ENCODE peak calls at places on chromosome 16, in six cellular contexts. One of them, this sample, is unnamed.

GRCh38 chr16:56425439-56425832 is at the start of gene AMFR:
- DNase-seq in skeletal muscle cell: peak
- DNase-seq in NCI-H2081: no peak
- DNase-seq in left ventricle myocardium inferior: peak
- DNase-seq in activated T-helper 2 cell treated with anti-CD3 and anti-CD28 coated beads, Interferon-gamma antibody, Interleukin-2, Interleukin-4, amounts not matched to agents 10 μg/mL and 5 μg/mL and 100 μg/mL, durations not matched to agents 14 hours and 24 hours and 36 hours: peak
- DNase-seq in H54: peak
- DNase-seq in this sample: peak

GRCh38 chr16:21163576-21163975 is 5.1 kb downstream of the LDAF1 start:
- DNase-seq in H54: no peak
- DNase-seq in activated T-helper 2 cell treated with anti-CD3 and anti-CD28 coated beads, Interferon-gamma antibody, Interleukin-2, Interleukin-4, amounts not matched to agents 10 μg/mL and 5 μg/mL and 100 μg/mL, durations not matched to agents 14 hours and 24 hours and 36 hours: no peak
- DNase-seq in left ventricle myocardium inferior: no peak
- DNase-seq in NCI-H2081: no peak
- DNase-seq in skeletal muscle cell: no peak
- DNase-seq in this sample: no peak

GRCh38 chr16:22220714-22221113 is 14.6 kb downstream of the EEF2K start:
- DNase-seq in H54: no peak
- DNase-seq in skeletal muscle cell: no peak
- DNase-seq in left ventricle myocardium inferior: peak
- DNase-seq in NCI-H2081: no peak
- DNase-seq in activated T-helper 2 cell treated with anti-CD3 and anti-CD28 coated beads, Interferon-gamma antibody, Interleukin-2, Interleukin-4, amounts not matched to agents 10 μg/mL and 5 μg/mL and 100 μg/mL, durations not matched to agents 14 hours and 24 hours and 36 hours: no peak
- DNase-seq in this sample: no peak

GRCh38 chr16:84320511-84320910 is 25.8 kb downstream of the WFDC1 start:
- DNase-seq in NCI-H2081: no peak
- DNase-seq in H54: no peak
- DNase-seq in activated T-helper 2 cell treated with anti-CD3 and anti-CD28 coated beads, Interferon-gamma antibody, Interleukin-2, Interleukin-4, amounts not matched to agents 10 μg/mL and 5 μg/mL and 100 μg/mL, durations not matched to agents 14 hours and 24 hours and 36 hours: no peak
- DNase-seq in skeletal muscle cell: no peak
- DNase-seq in left ventricle myocardium inferior: no peak
- DNase-seq in this sample: no peak

GRCh38 chr16:50598936-50599361 is 50.8 kb downstream of the NKD1 start:
- DNase-seq in H54: no peak
- DNase-seq in skeletal muscle cell: no peak
- DNase-seq in NCI-H2081: no peak
- DNase-seq in activated T-helper 2 cell treated with anti-CD3 and anti-CD28 coated beads, Interferon-gamma antibody, Interleukin-2, Interleukin-4, amounts not matched to agents 10 μg/mL and 5 μg/mL and 100 μg/mL, durations not matched to agents 14 hours and 24 hours and 36 hours: no peak
- DNase-seq in left ventricle myocardium inferior: no peak
- DNase-seq in this sample: no peak

GRCh38 chr16:62036101-62036806 is at the start of gene CDH8:
- DNase-seq in skeletal muscle cell: no peak
- DNase-seq in NCI-H2081: peak
- DNase-seq in activated T-helper 2 cell treated with anti-CD3 and anti-CD28 coated beads, Interferon-gamma antibody, Interleukin-2, Interleukin-4, amounts not matched to agents 10 μg/mL and 5 μg/mL and 100 μg/mL, durations not matched to agents 14 hours and 24 hours and 36 hours: no peak
- DNase-seq in H54: no peak
- DNase-seq in left ventricle myocardium inferior: no peak
- DNase-seq in this sample: no peak

GRCh38 chr16:89442990-89443726 is 47.2 kb downstream of the ANKRD11 start:
- DNase-seq in left ventricle myocardium inferior: no peak
- DNase-seq in activated T-helper 2 cell treated with anti-CD3 and anti-CD28 coated beads, Interferon-gamma antibody, Interleukin-2, Interleukin-4, amounts not matched to agents 10 μg/mL and 5 μg/mL and 100 μg/mL, durations not matched to agents 14 hours and 24 hours and 36 hours: no peak
- DNase-seq in H54: no peak
- DNase-seq in NCI-H2081: no peak
- DNase-seq in skeletal muscle cell: peak
- DNase-seq in this sample: no peak

GRCh38 chr16:53756329-53756996 is 52.5 kb downstream of the FTO start:
- DNase-seq in skeletal muscle cell: no peak
- DNase-seq in activated T-helper 2 cell treated with anti-CD3 and anti-CD28 coated beads, Interferon-gamma antibody, Interleukin-2, Interleukin-4, amounts not matched to agents 10 μg/mL and 5 μg/mL and 100 μg/mL, durations not matched to agents 14 hours and 24 hours and 36 hours: no peak
- DNase-seq in H54: no peak
- DNase-seq in NCI-H2081: no peak
- DNase-seq in left ventricle myocardium inferior: no peak
- DNase-seq in this sample: no peak

GRCh38 chr16:86158688-86159360 is 259.9 kb downstream of the IRF8 start:
- DNase-seq in skeletal muscle cell: no peak
- DNase-seq in H54: no peak
- DNase-seq in activated T-helper 2 cell treated with anti-CD3 and anti-CD28 coated beads, Interferon-gamma antibody, Interleukin-2, Interleukin-4, amounts not matched to agents 10 μg/mL and 5 μg/mL and 100 μg/mL, durations not matched to agents 14 hours and 24 hours and 36 hours: no peak
- DNase-seq in NCI-H2081: no peak
- DNase-seq in left ventricle myocardium inferior: no peak
- DNase-seq in this sample: no peak

GRCh38 chr16:68790130-68790761 is 53.1 kb upstream of the TANGO6 start:
- DNase-seq in left ventricle myocardium inferior: no peak
- DNase-seq in NCI-H2081: no peak
- DNase-seq in activated T-helper 2 cell treated with anti-CD3 and anti-CD28 coated beads, Interferon-gamma antibody, Interleukin-2, Interleukin-4, amounts not matched to agents 10 μg/mL and 5 μg/mL and 100 μg/mL, durations not matched to agents 14 hours and 24 hours and 36 hours: no peak
- DNase-seq in H54: peak
- DNase-seq in skeletal muscle cell: peak
- DNase-seq in this sample: no peak

GRCh38 chr16:28041615-28042014 is 21.9 kb downstream of the GSG1L start:
- DNase-seq in NCI-H2081: no peak
- DNase-seq in left ventricle myocardium inferior: no peak
- DNase-seq in H54: no peak
- DNase-seq in skeletal muscle cell: no peak
- DNase-seq in activated T-helper 2 cell treated with anti-CD3 and anti-CD28 coated beads, Interferon-gamma antibody, Interleukin-2, Interleukin-4, amounts not matched to agents 10 μg/mL and 5 μg/mL and 100 μg/mL, durations not matched to agents 14 hours and 24 hours and 36 hours: no peak
- DNase-seq in this sample: no peak

GRCh38 chr16:87740441-87740840 is 25.3 kb downstream of the KLHDC4 start:
- DNase-seq in skeletal muscle cell: no peak
- DNase-seq in H54: no peak
- DNase-seq in left ventricle myocardium inferior: no peak
- DNase-seq in NCI-H2081: no peak
- DNase-seq in activated T-helper 2 cell treated with anti-CD3 and anti-CD28 coated beads, Interferon-gamma antibody, Interleukin-2, Interleukin-4, amounts not matched to agents 10 μg/mL and 5 μg/mL and 100 μg/mL, durations not matched to agents 14 hours and 24 hours and 36 hours: no peak
- DNase-seq in this sample: no peak

GRCh38 chr16:89026121-89026612 is 49.2 kb upstream of the CBFA2T3 start:
- DNase-seq in H54: no peak
- DNase-seq in skeletal muscle cell: no peak
- DNase-seq in activated T-helper 2 cell treated with anti-CD3 and anti-CD28 coated beads, Interferon-gamma antibody, Interleukin-2, Interleukin-4, amounts not matched to agents 10 μg/mL and 5 μg/mL and 100 μg/mL, durations not matched to agents 14 hours and 24 hours and 36 hours: peak
- DNase-seq in left ventricle myocardium inferior: no peak
- DNase-seq in NCI-H2081: no peak
- DNase-seq in this sample: no peak

GRCh38 chr16:27221576-27222498 is 18.5 kb downstream of the KDM8 start:
- DNase-seq in activated T-helper 2 cell treated with anti-CD3 and anti-CD28 coated beads, Interferon-gamma antibody, Interleukin-2, Interleukin-4, amounts not matched to agents 10 μg/mL and 5 μg/mL and 100 μg/mL, durations not matched to agents 14 hours and 24 hours and 36 hours: no peak
- DNase-seq in H54: no peak
- DNase-seq in NCI-H2081: no peak
- DNase-seq in skeletal muscle cell: peak
- DNase-seq in left ventricle myocardium inferior: peak
- DNase-seq in this sample: no peak

GRCh38 chr16:50744911-50745310 is 3.0 kb downstream of the CYLD start:
- DNase-seq in H54: peak
- DNase-seq in left ventricle myocardium inferior: no peak
- DNase-seq in NCI-H2081: no peak
- DNase-seq in skeletal muscle cell: no peak
- DNase-seq in activated T-helper 2 cell treated with anti-CD3 and anti-CD28 coated beads, Interferon-gamma antibody, Interleukin-2, Interleukin-4, amounts not matched to agents 10 μg/mL and 5 μg/mL and 100 μg/mL, durations not matched to agents 14 hours and 24 hours and 36 hours: no peak
- DNase-seq in this sample: no peak

GRCh38 chr16:87993901-87994300 is 42.7 kb downstream of the BANP start:
- DNase-seq in H54: no peak
- DNase-seq in skeletal muscle cell: no peak
- DNase-seq in NCI-H2081: no peak
- DNase-seq in activated T-helper 2 cell treated with anti-CD3 and anti-CD28 coated beads, Interferon-gamma antibody, Interleukin-2, Interleukin-4, amounts not matched to agents 10 μg/mL and 5 μg/mL and 100 μg/mL, durations not matched to agents 14 hours and 24 hours and 36 hours: no peak
- DNase-seq in left ventricle myocardium inferior: no peak
- DNase-seq in this sample: no peak

GRCh38 chr16:86625821-86626220 is 47.5 kb downstream of the FOXL1 start:
- DNase-seq in H54: no peak
- DNase-seq in NCI-H2081: no peak
- DNase-seq in activated T-helper 2 cell treated with anti-CD3 and anti-CD28 coated beads, Interferon-gamma antibody, Interleukin-2, Interleukin-4, amounts not matched to agents 10 μg/mL and 5 μg/mL and 100 μg/mL, durations not matched to agents 14 hours and 24 hours and 36 hours: no peak
- DNase-seq in left ventricle myocardium inferior: no peak
- DNase-seq in skeletal muscle cell: no peak
- DNase-seq in this sample: no peak

GRCh38 chr16:69890891-69891282 is 60.2 kb upstream of the CLEC18A start:
- DNase-seq in H54: no peak
- DNase-seq in activated T-helper 2 cell treated with anti-CD3 and anti-CD28 coated beads, Interferon-gamma antibody, Interleukin-2, Interleukin-4, amounts not matched to agents 10 μg/mL and 5 μg/mL and 100 μg/mL, durations not matched to agents 14 hours and 24 hours and 36 hours: no peak
- DNase-seq in left ventricle myocardium inferior: no peak
- DNase-seq in skeletal muscle cell: no peak
- DNase-seq in NCI-H2081: no peak
- DNase-seq in this sample: no peak

This sample was measured in NCI-H1092.